ENCODE peak calls at places on chromosomes 5 and 9, in eight cellular contexts. R is ovary, O is heart left ventricle, S is sigmoid colon, H is tibial nerve, N is right lobe of liver, Q is H1, K is IMR-90. B is an unnamed sample.

GRCh38 chr5:170633235-170634041 is 129.6 kb downstream of the KCNIP1 start:
- DNase-seq in Q (no peak), O (peak), S (peak), R (peak), N (no peak), H (peak), K (peak), B (no peak)

GRCh38 chr9:91065231-91066041 is 263.8 kb downstream of the SYK start:
- DNase-seq in N (no peak), Q (peak), O (no peak), K (no peak), H (no peak), R (no peak), S (no peak), B (no peak)

GRCh38 chr9:126661521-126662251 is 48.0 kb downstream of the LMX1B start:
- DNase-seq in O (no peak), S (no peak), N (no peak), Q (peak), K (peak), H (no peak), R (no peak), B (peak)

GRCh38 chr9:133114451-133114885 is 6.6 kb downstream of the RALGDS start:
- DNase-seq in O (peak), K (peak), R (no peak), N (peak), S (peak), H (no peak), Q (no peak), B (peak)

GRCh38 chr9:128733256-128733655 is 9.3 kb upstream of the ZDHHC12 start:
- DNase-seq in R (peak), N (peak), O (peak), S (peak), Q (peak), K (peak), H (peak), B (no peak)

GRCh38 chr5:91383956-91384300 is 811 bp upstream of the ARRDC3 start:
- DNase-seq in H (peak), Q (no peak), R (peak), N (peak), O (peak), K (no peak), S (no peak), B (no peak)

GRCh38 chr5:33764786-33765185 is 127.0 kb downstream of the ADAMTS12 start:
- DNase-seq in N (no peak), K (no peak), S (no peak), Q (no peak), H (no peak), R (no peak), O (no peak), B (no peak)

GRCh38 chr9:87592554-87593394 is 95.1 kb downstream of the DAPK1 start:
- DNase-seq in H (peak), O (peak), R (peak), Q (no peak), S (peak), K (peak), N (peak), B (peak)

GRCh38 chr5:96567188-96567587 is 95.0 kb upstream of the CAST start:
- DNase-seq in H (no peak), Q (no peak), N (no peak), S (no peak), K (peak), O (no peak), R (no peak), B (no peak)

GRCh38 chr5:18114161-18114802 is 480.0 kb downstream of the TAF11L14 start:
- DNase-seq in S (no peak), R (no peak), N (no peak), Q (no peak), H (no peak), K (no peak), O (no peak), B (no peak)

GRCh38 chr5:2546983-2547382 is 204.5 kb downstream of the IRX2 start:
- DNase-seq in Q (no peak), S (no peak), N (no peak), H (no peak), K (no peak), R (no peak), O (no peak), B (peak)

GRCh38 chr9:116288658-116289057 is 135.1 kb downstream of the PAPPA start:
- DNase-seq in Q (no peak), N (no peak), H (no peak), R (no peak), O (no peak), S (no peak), K (peak), B (no peak)

GRCh38 chr9:114906922-114907571 is 23.3 kb downstream of the TNFSF8 start:
- DNase-seq in R (no peak), K (peak), H (no peak), Q (peak), N (no peak), O (no peak), S (no peak), B (no peak)

GRCh38 chr5:143244000-143244736 is 159.3 kb downstream of the NR3C1 start:
- DNase-seq in K (peak), Q (no peak), N (no peak), R (peak), O (peak), H (peak), S (peak), B (no peak)

DNA sequence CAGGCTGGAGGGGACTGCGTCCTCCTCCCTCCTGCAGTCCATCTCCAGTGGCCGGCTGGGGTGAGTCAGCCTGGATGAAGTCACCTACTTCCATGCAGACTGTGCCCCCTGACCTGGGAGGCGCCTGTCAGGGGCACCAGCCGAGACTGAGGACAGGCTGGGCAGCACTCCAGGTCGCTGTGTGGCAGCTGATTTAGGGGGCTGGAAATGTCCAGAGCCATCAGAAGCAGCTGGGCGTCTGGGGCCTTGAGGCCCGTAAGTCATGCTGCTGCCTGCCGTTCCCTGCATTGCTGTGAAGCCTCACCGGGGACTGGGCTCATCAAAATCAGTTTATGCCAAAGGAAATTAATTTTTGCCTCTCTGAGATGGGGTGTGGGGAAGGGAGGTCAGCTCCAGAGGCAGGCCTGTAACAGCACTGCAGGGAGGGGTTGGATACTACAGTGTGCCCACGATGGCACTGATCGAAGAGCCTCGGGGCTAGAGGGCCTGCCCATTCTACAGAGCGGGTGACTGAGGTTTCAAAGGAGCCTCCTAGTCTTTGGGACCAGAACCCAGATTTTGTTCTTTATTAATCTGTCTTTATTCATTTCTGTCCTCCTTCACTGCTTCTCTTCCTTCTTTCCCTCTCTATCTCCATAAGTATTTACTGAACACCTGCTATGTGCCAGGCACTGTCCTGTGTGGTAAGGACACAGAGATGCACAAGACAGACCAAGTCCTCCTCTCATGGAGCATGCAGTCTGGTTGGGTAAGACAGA is 70.4 kb upstream of the PSD2 start:
- DNase-seq in Q (no peak), R (peak), S (peak), N (peak), O (peak), K (peak), H (no peak), B (no peak)
- H3K27ac ChIP-seq in Q (no peak), R (no peak), S (peak), N (no peak), O (no peak), K (peak), H (peak), B (no peak)

GRCh38 chr5:54517512-54518145 is at the start of gene SNX18:
- DNase-seq in O (peak), Q (peak), S (peak), H (peak), K (peak), R (peak), N (peak), B (peak)
- TF ChIP-seq POLR2A in O (peak), Q (no peak), S (no peak), H (peak), K (peak), R (peak), N (peak), B (peak)

GRCh38 chr5:119745976-119746375 is 116.6 kb downstream of the FAM170A start:
- DNase-seq in Q (no peak), K (no peak), R (no peak), O (no peak), N (no peak), S (no peak), H (no peak), B (no peak)

GRCh38 chr5:119742311-119742710 is 113.0 kb downstream of the FAM170A start:
- DNase-seq in Q (no peak), N (no peak), O (no peak), K (no peak), S (no peak), R (no peak), H (no peak), B (no peak)

GRCh38 chr5:119746984-119747383 is 117.6 kb downstream of the FAM170A start:
- DNase-seq in S (no peak), Q (no peak), K (no peak), H (no peak), R (no peak), O (no peak), N (no peak), B (no peak)

GRCh38 chr5:119743927-119744326 is 114.6 kb downstream of the FAM170A start:
- DNase-seq in K (peak), N (no peak), R (no peak), O (no peak), S (no peak), H (no peak), Q (no peak), B (no peak)
- TF ChIP-seq CTCF in K (no peak), N (peak), R (no peak), O (no peak), S (no peak), H (no peak), Q (peak), B (peak)

GRCh38 chr5:174284873-174285272 is 239.4 kb downstream of the NSG2 start:
- DNase-seq in K (no peak), Q (no peak), O (no peak), N (no peak), S (no peak), H (no peak), R (no peak), B (no peak)
- H3K27ac ChIP-seq in K (no peak), Q (no peak), O (no peak), N (no peak), S (no peak), H (no peak), R (no peak), B (no peak)